ENCODE peak calls at places on chromosome X, in nine cellular contexts. C is HT1080; W is amniotic epithelial cell; O is activated T-cell treated with anti-CD3 and anti-CD28 coated beads for 4 hours; Y is A172; D is memory B cell; K is transverse colon; S is stimulated activated CD4-positive, alpha-beta T cell treated with anti-CD3 and anti-CD28 coated beads, Interleukin-15, amount 100 ng/mL, for 1 hour; F is stimulated activated naive CD4-positive, alpha-beta T cell. Z is an unnamed sample.

GRCh38 chrX:152959626-152960025 is 34.3 kb downstream of the PNMA5 start:
- DNase-seq in D (no peak), K (no peak), S (no peak), Y (no peak), O (no peak), C (no peak), F (no peak), W (no peak), Z (no peak)

GRCh38 chrX:134460005-134460860 is at the start of gene HPRT1:
- DNase-seq in W (peak; percentile 64), D (peak; percentile 54), K (peak; percentile 87), S (peak; percentile 58), O (peak; percentile 62), F (peak; percentile 67), Y (peak; percentile 29), C (peak; percentile 71), Z (peak; percentile 74)

GRCh38 chrX:135453381-135453780 is 31.6 kb downstream of the SMIM10L2A start:
- DNase-seq in W (no peak), Y (no peak), O (no peak), S (no peak), K (no peak), C (no peak), D (no peak), F (no peak), Z (no peak)

GRCh38 chrX:135707880-135708279 is 5.6 kb upstream of the CT45A1 start:
- DNase-seq in F (no peak), W (no peak), K (peak; percentile 16), S (no peak), C (peak; percentile 35), D (no peak), Y (peak; percentile 3), O (no peak), Z (no peak)

GRCh38 chrX:46376246-46376885 is 168.9 kb downstream of the ZNF674 start:
- DNase-seq in O (peak; percentile 7), K (peak; percentile 13), S (no peak), C (peak; percentile 67), Y (peak; percentile 60), D (no peak), W (peak; percentile 55), F (no peak), Z (no peak)

GRCh38 chrX:152927858-152928760 is 30.2 kb downstream of the ZNF185 start:
- DNase-seq in W (no peak), D (no peak), Y (no peak), O (no peak), S (no peak), C (no peak), K (no peak), F (no peak), Z (no peak)

GRCh38 chrX:39969099-39969825 is 128.5 kb downstream of the BCOR start:
- DNase-seq in Y (no peak), W (no peak), K (no peak), C (no peak), F (no peak), D (no peak), O (peak; percentile 0), S (no peak), Z (no peak)

GRCh38 chrX:44012484-44013096 is 39.4 kb upstream of the NDP start:
- DNase-seq in F (no peak), Y (peak; percentile 99), O (peak; percentile 0), K (peak; percentile 9), W (peak; percentile 60), S (peak; percentile 1), D (no peak), C (peak; percentile 98), Z (no peak)

GRCh38 chrX:81537723-81538122 is 335.8 kb downstream of the SH3BGRL start:
- DNase-seq in O (no peak), W (no peak), Y (no peak), S (no peak), D (no peak), C (no peak), K (no peak), F (no peak), Z (no peak)

GRCh38 chrX:19382500-19383145 is 38.9 kb downstream of the PDHA1 start:
- DNase-seq in K (peak; percentile 52), S (peak; percentile 24), D (peak; percentile 25), C (peak; percentile 44), Y (peak; percentile 24), F (peak; percentile 4), O (peak; percentile 35), W (peak; percentile 16), Z (peak; percentile 3)

GRCh38 chrX:2311483-2311882 is 189.3 kb downstream of the DHRSX start:
- DNase-seq in F (no peak), S (no peak), D (no peak), Y (no peak), K (no peak), C (no peak), O (no peak), W (peak; percentile 16), Z (no peak)